ENCODE peak calls at places on chromosome 11, in seven cellular contexts. W is HT1080; V is AG08396; H is amygdala; O is GM04503; J is activated T-helper 1 cell treated with anti-CD3 and anti-CD28 coated beads, Interleukin-2, amount 50 U/mL, for 16 hours; P is Kasumi-1. K is an unnamed sample.
A peak's percentile ranks its signal among the peaks of the same experiment; 100 is the strongest.

GRCh38 chr11:27640954-27641353 is 59.3 kb downstream of the BDNF start:
- DNase-seq in O (no peak), H (no peak), J (no peak), P (no peak), W (no peak), V (no peak), K (no peak)

GRCh38 chr11:45457649-45458048 is 171.5 kb upstream of the SYT13 start:
- DNase-seq in W (peak; percentile 68), O (peak; percentile 42), J (no peak), H (no peak), V (peak; percentile 41), P (no peak), K (no peak)

GRCh38 chr11:61361237-61361636 is 445 bp downstream of the CYB561A3 start:
- DNase-seq in O (no peak), P (no peak), J (no peak), V (no peak), H (no peak), W (no peak), K (no peak)

GRCh38 chr11:16607675-16608644 is 130.5 kb upstream of the C11orf58 start:
- DNase-seq in W (peak; percentile 61), H (no peak), P (no peak), J (no peak), O (no peak), V (peak; percentile 80), K (no peak)

GRCh38 chr11:73729594-73730206 is 31.2 kb downstream of the RAB6A start:
- DNase-seq in H (no peak), V (no peak), O (no peak), W (peak; percentile 12), P (peak; percentile 8), J (no peak), K (no peak)

GRCh38 chr11:86671386-86672006 is 920 bp downstream of the ME3 start:
- DNase-seq in P (peak; percentile 24), O (no peak), J (no peak), V (peak; percentile 51), H (no peak), W (no peak), K (no peak)

GRCh38 chr11:119645018-119645417 is 84.0 kb downstream of the NECTIN1 start:
- DNase-seq in V (no peak), H (no peak), J (no peak), W (no peak), P (no peak), O (no peak), K (no peak)

GRCh38 chr11:45658292-45658991 is 7.0 kb downstream of the CHST1 start:
- DNase-seq in H (no peak), V (peak; percentile 44), O (no peak), P (no peak), J (no peak), W (peak; percentile 84), K (peak; percentile 88)

K was measured in H54.